ENCODE peak calls at places on chromosomes 7 and 10, in seven cellular contexts. U, S, P, H, I, C and A are unnamed samples.

GRCh38 chr10:26787362-26787761 is 73.4 kb downstream of the ABI1 start:
- DNase-seq in H (no peak), I (no peak), C (no peak), U (no peak), S (no peak), P (no peak), A (no peak)

GRCh38 chr7:16609842-16610450 is 35.6 kb downstream of the ANKMY2 start:
- DNase-seq in C (no peak), U (no peak), P (no peak), S (no peak), I (no peak), H (no peak), A (no peak)

GRCh38 chr7:74395745-74396311 is 57.9 kb upstream of the GTF2IRD1 start:
- DNase-seq in P (no peak), H (no peak), S (no peak), U (no peak), C (no peak), I (no peak), A (no peak)

GRCh38 chr7:158856883-158857668 is 718 bp downstream of the DYNC2I1 start:
- DNase-seq in S (no peak), H (no peak), C (no peak), U (no peak), P (no peak), I (no peak), A (no peak)

GRCh38 chr10:70815504-70816219 is at the start of gene SGPL1:
- DNase-seq in P (peak; percentile 93), C (peak; percentile 76), I (peak; percentile 90), S (peak; percentile 74), H (peak; percentile 81), U (peak; percentile 91), A (peak; percentile 58)

GRCh38 chr7:38398725-38399321 is 125.4 kb upstream of the TARP start:
- DNase-seq in C (no peak), P (peak; percentile 73), I (peak; percentile 73), U (peak; percentile 43), S (peak; percentile 34), H (no peak), A (peak; percentile 9)

GRCh38 chr7:107754642-107755041 is 10.7 kb downstream of the CBLL1 start:
- DNase-seq in C (no peak), I (no peak), H (no peak), S (no peak), P (no peak), U (no peak), A (no peak)

GRCh38 chr7:13062596-13062995 is 375.2 kb downstream of the ARL4A start:
- DNase-seq in U (no peak), P (no peak), S (no peak), I (no peak), C (no peak), H (no peak), A (no peak)

GRCh38 chr10:113424304-113424721 is 128.5 kb upstream of the HABP2 start:
- DNase-seq in S (no peak), H (peak; percentile 30), C (no peak), I (no peak), U (no peak), P (no peak), A (no peak)

GRCh38 chr10:133372507-133372906 is 647 bp downstream of the ECHS1 start:
- DNase-seq in U (no peak), S (no peak), I (peak; percentile 55), P (no peak), C (peak; percentile 36), H (peak; percentile 43), A (no peak)

GRCh38 chr10:51156913-51157312 is 82.6 kb downstream of the PRKG1 start:
- DNase-seq in C (no peak), U (no peak), I (no peak), P (no peak), S (peak; percentile 80), H (no peak), A (no peak)

GRCh38 chr10:69904533-69904932 is 102.8 kb downstream of the COL13A1 start:
- DNase-seq in S (no peak), H (no peak), C (no peak), I (no peak), P (no peak), U (no peak), A (no peak)

GRCh38 chr10:72638586-72639440 is 12.9 kb upstream of the MICU1 start:
- DNase-seq in P (no peak), I (no peak), C (no peak), S (no peak), H (no peak), U (peak; percentile 8), A (no peak)

GRCh38 chr10:110460111-110460809 is 37.4 kb upstream of the DUSP5 start:
- DNase-seq in P (no peak), I (no peak), H (peak; percentile 35), U (peak; percentile 69), S (peak; percentile 44), C (no peak), A (no peak)

GRCh38 chr10:102831322-102832071 is 5.7 kb downstream of the CYP17A1 start:
- DNase-seq in U (no peak), S (no peak), I (no peak), P (no peak), H (no peak), C (no peak), A (peak; percentile 40)

GRCh38 chr7:44654255-44654791 is 47.9 kb downstream of the OGDH start:
- DNase-seq in H (peak; percentile 89), U (no peak), C (no peak), I (no peak), S (no peak), P (no peak), A (no peak)

GRCh38 chr7:84939888-84940287 is 247.0 kb downstream of the SEMA3D start:
- DNase-seq in H (no peak), S (no peak), P (no peak), U (no peak), C (no peak), I (peak; percentile 30), A (no peak)

GRCh38 chr10:114779803-114780609 is 41.6 kb upstream of the FHIP2A start:
- DNase-seq in S (peak; percentile 91), P (no peak), C (no peak), U (no peak), I (no peak), H (no peak), A (peak; percentile 85)

GRCh38 chr7:27109533-27110162 is 7.2 kb upstream of the HOXA2 start:
- DNase-seq in C (no peak), U (no peak), S (peak; percentile 22), I (no peak), P (no peak), H (no peak), A (no peak)

GRCh38 chr7:90834771-90835170 is 238.7 kb downstream of the CDK14 start:
- DNase-seq in S (peak; percentile 66), I (no peak), U (no peak), P (no peak), C (no peak), H (no peak), A (no peak)

GRCh38 chr7:105002-105401 is 87.4 kb upstream of the FAM20C start:
- DNase-seq in P (no peak), C (no peak), I (no peak), U (no peak), H (no peak), S (no peak), A (no peak)

GRCh38 chr10:30786131-30786530 is 156.6 kb upstream of the LYZL2 start:
- DNase-seq in H (no peak), C (no peak), P (no peak), I (no peak), U (no peak), S (peak; percentile 55), A (no peak)

GRCh38 chr7:11203688-11204087 is 230.0 kb downstream of the PHF14 start:
- DNase-seq in S (no peak), H (peak; percentile 34), I (no peak), C (no peak), P (no peak), U (no peak), A (no peak)

GRCh38 chr10:96619120-96619519 is 32.3 kb upstream of the TM9SF3 start:
- DNase-seq in C (no peak), I (no peak), U (no peak), S (no peak), H (peak; percentile 47), P (no peak), A (no peak)

GRCh38 chr10:7296648-7297047 is 114.2 kb downstream of the SFMBT2 start:
- DNase-seq in U (no peak), S (no peak), P (no peak), I (no peak), C (no peak), H (no peak), A (no peak)
- H3K4me1 ChIP-seq in U (no peaks in the 10 kb centered on the region), S (no peaks in the 10 kb centered on the region), P (peaks cover 8% of the 10 kb centered on the region), I (peaks cover 6% of the 10 kb centered on the region), C (peaks cover 7% of the 10 kb centered on the region), H (peaks cover 21% of the 10 kb centered on the region), A (no peaks in the 10 kb centered on the region)

DNA sequence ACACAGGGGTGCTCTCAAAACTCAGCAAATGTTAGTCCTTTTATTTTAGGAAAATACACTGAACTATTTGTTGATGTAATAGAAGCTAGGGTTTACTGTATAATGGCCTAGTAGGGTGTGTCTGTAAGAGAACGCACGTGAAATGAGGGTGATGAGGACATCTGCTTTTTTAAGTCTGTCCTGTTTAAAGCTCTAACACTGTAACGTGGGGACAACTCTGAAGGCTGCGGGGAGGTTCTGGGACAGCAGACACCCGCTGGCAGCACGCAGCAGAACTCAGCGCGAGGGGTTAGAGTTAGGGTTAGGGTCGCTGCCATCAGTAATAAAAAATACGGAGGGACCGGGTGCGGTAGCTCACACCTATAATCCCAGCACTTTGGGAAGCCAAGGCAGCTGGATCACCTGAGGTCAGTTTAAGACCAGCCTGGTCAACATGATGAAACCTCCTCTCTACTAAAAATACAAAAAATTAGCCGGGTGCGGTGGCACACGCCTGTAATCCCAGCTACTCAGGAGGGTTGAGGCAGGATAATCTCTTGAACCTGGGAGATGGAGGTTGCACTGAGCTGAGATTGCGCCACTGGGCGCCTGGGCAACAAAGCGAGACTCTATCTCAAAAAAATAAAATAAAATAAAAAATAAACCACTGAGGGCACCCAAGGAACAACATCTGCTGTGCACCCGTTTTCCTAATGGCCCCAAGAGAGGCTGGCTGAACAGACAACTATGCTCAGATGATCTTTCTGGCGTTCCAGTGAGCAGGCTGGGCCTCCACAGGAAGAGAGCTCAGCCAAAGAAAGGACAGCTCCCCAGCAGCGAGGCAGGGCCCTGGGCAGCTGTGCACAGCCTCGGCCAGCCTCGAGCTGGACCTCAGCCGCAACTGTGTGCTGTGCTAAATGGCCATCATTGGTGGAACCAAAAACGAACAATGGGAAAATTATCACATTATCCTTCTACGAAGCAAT is 97.8 kb downstream of the CTBP2 start:
- DNase-seq in U (no peak), I (no peak), C (no peak), S (no peak), P (no peak), H (peak; percentile 58), A (no peak)
- H3K27me3 ChIP-seq in U (no peaks in the 10 kb centered on the region), I (no peaks in the 10 kb centered on the region), C (no peaks in the 10 kb centered on the region), S (no peaks in the 10 kb centered on the region), P (no peaks in the 10 kb centered on the region), H (no peaks in the 10 kb centered on the region), A (no peaks in the 10 kb centered on the region)

DNA sequence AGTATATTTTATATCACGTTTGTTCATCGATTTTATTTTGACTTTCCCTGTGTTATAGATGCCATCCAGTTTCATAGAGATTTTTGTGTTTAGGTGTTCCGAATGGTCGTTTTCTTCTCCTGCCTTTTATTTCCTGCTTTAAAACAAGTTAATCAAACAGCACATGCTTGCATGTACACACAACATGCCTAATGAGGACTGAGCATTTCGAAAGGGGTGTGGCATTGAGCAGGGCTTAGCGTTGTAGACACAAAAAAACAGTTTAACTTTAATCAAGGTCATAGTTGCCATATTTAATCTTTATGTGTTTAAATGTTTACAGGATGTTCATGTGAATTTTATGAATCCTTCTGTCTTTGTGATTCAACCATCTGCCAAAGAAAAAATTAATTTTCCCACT is 430.5 kb upstream of the GALNT17 start:
- DNase-seq in U (no peak), H (no peak), C (no peak), S (no peak), P (no peak), I (no peak), A (no peak)
- H3K4me1 ChIP-seq in U (no peaks in the 10 kb centered on the region), H (no peaks in the 10 kb centered on the region), C (no peaks in the 10 kb centered on the region), S (no peaks in the 10 kb centered on the region), P (peaks cover 78% of the 10 kb centered on the region), I (peaks cover 30% of the 10 kb centered on the region), A (peaks cover 16% of the 10 kb centered on the region)

GRCh38 chr10:122713091-122713885 is 13.6 kb upstream of the C10orf120 start:
- DNase-seq in S (no peak), U (no peak), H (no peak), C (no peak), I (no peak), P (no peak), A (no peak)
- H3K27me3 ChIP-seq in S (no peaks in the 10 kb centered on the region), U (peaks cover 50% of the 10 kb centered on the region), H (peaks cover 41% of the 10 kb centered on the region), C (no peaks in the 10 kb centered on the region), I (peaks cover 12% of the 10 kb centered on the region), P (no peaks in the 10 kb centered on the region), A (peaks cover 37% of the 10 kb centered on the region)